ENCODE peak calls at places on chromosome 10, in five cellular contexts. One of them, this sample, is unnamed.

GRCh38 chr10:36621346-36621745 is 504.1 kb upstream of the ANKRD30A start:
- DNase-seq in ELF-1: no peak
- DNase-seq in effector CD4-positive, alpha-beta T cell: no peak
- DNase-seq in lung microvascular endothelial cell: no peak
- DNase-seq in BE2C: no peak
- DNase-seq in this sample: no peak

GRCh38 chr10:43913676-43914235 is 265.1 kb upstream of the ZNF32 start:
- DNase-seq in ELF-1: no peak
- DNase-seq in effector CD4-positive, alpha-beta T cell: no peak
- DNase-seq in lung microvascular endothelial cell: no peak
- DNase-seq in BE2C: no peak
- DNase-seq in this sample: no peak

GRCh38 chr10:69820817-69821216 is 19.1 kb downstream of the COL13A1 start:
- DNase-seq in ELF-1: no peak
- DNase-seq in effector CD4-positive, alpha-beta T cell: no peak
- DNase-seq in lung microvascular endothelial cell: no peak
- DNase-seq in BE2C: no peak
- DNase-seq in this sample: no peak

GRCh38 chr10:96642973-96643372 is 56.2 kb upstream of the TM9SF3 start:
- DNase-seq in ELF-1: peak
- DNase-seq in effector CD4-positive, alpha-beta T cell: peak
- DNase-seq in lung microvascular endothelial cell: peak
- DNase-seq in BE2C: peak
- DNase-seq in this sample: peak

GRCh38 chr10:78831001-78831400 is 237.8 kb upstream of the ZMIZ1 start:
- DNase-seq in ELF-1: no peak
- DNase-seq in effector CD4-positive, alpha-beta T cell: no peak
- DNase-seq in lung microvascular endothelial cell: no peak
- DNase-seq in BE2C: no peak
- DNase-seq in this sample: no peak

GRCh38 chr10:69783515-69783914 is 18.2 kb upstream of the COL13A1 start:
- DNase-seq in ELF-1: no peak
- DNase-seq in effector CD4-positive, alpha-beta T cell: no peak
- DNase-seq in lung microvascular endothelial cell: no peak
- DNase-seq in BE2C: no peak
- DNase-seq in this sample: no peak

GRCh38 chr10:15106352-15107013 is 9.3 kb downstream of the RPP38 start:
- DNase-seq in ELF-1: peak
- DNase-seq in effector CD4-positive, alpha-beta T cell: peak
- DNase-seq in lung microvascular endothelial cell: peak
- DNase-seq in BE2C: peak
- DNase-seq in this sample: peak

GRCh38 chr10:116590590-116591444 is at the start of gene PNLIPRP1:
- DNase-seq in ELF-1: no peak
- DNase-seq in effector CD4-positive, alpha-beta T cell: no peak
- DNase-seq in lung microvascular endothelial cell: no peak
- DNase-seq in BE2C: no peak
- DNase-seq in this sample: no peak

GRCh38 chr10:110226926-110227641 is 19.7 kb downstream of the MXI1 start:
- DNase-seq in ELF-1: peak
- DNase-seq in effector CD4-positive, alpha-beta T cell: peak
- DNase-seq in lung microvascular endothelial cell: no peak
- DNase-seq in BE2C: peak
- DNase-seq in this sample: peak

GRCh38 chr10:73537288-73537687 is 41.5 kb upstream of the PPP3CB start:
- DNase-seq in ELF-1: no peak
- DNase-seq in effector CD4-positive, alpha-beta T cell: no peak
- DNase-seq in lung microvascular endothelial cell: no peak
- DNase-seq in BE2C: no peak
- DNase-seq in this sample: no peak

GRCh38 chr10:26485150-26485941 is 47.2 kb downstream of the APBB1IP start:
- DNase-seq in ELF-1: no peak
- DNase-seq in effector CD4-positive, alpha-beta T cell: no peak
- DNase-seq in lung microvascular endothelial cell: no peak
- DNase-seq in BE2C: no peak
- DNase-seq in this sample: no peak

GRCh38 chr10:31190488-31190887 is 128.5 kb upstream of the ZEB1 start:
- DNase-seq in ELF-1: no peak
- DNase-seq in effector CD4-positive, alpha-beta T cell: no peak
- DNase-seq in lung microvascular endothelial cell: no peak
- DNase-seq in BE2C: no peak
- DNase-seq in this sample: no peak

GRCh38 chr10:239109-239508 is 103.9 kb downstream of the ZMYND11 start:
- DNase-seq in ELF-1: no peak
- DNase-seq in effector CD4-positive, alpha-beta T cell: no peak
- DNase-seq in lung microvascular endothelial cell: peak
- DNase-seq in BE2C: no peak
- DNase-seq in this sample: no peak

GRCh38 chr10:116899626-116900025 is 50.3 kb downstream of the ENO4 start:
- DNase-seq in ELF-1: no peak
- DNase-seq in effector CD4-positive, alpha-beta T cell: no peak
- DNase-seq in lung microvascular endothelial cell: no peak
- DNase-seq in BE2C: no peak
- DNase-seq in this sample: no peak

GRCh38 chr10:78415111-78415510 is 381.4 kb downstream of the RPS24 start:
- DNase-seq in ELF-1: no peak
- DNase-seq in effector CD4-positive, alpha-beta T cell: no peak
- DNase-seq in lung microvascular endothelial cell: no peak
- DNase-seq in BE2C: no peak
- DNase-seq in this sample: no peak

GRCh38 chr10:61793760-61794713 is 107.5 kb upstream of the ARID5B start:
- DNase-seq in ELF-1: no peak
- DNase-seq in effector CD4-positive, alpha-beta T cell: no peak
- DNase-seq in lung microvascular endothelial cell: peak
- DNase-seq in BE2C: no peak
- DNase-seq in this sample: peak

GRCh38 chr10:97892961-97893360 is 43.3 kb downstream of the GOLGA7B start:
- DNase-seq in ELF-1: no peak
- DNase-seq in effector CD4-positive, alpha-beta T cell: no peak
- DNase-seq in lung microvascular endothelial cell: no peak
- DNase-seq in BE2C: no peak
- DNase-seq in this sample: no peak

GRCh38 chr10:68271104-68271882 is 39.4 kb upstream of the ATOH7 start:
- DNase-seq in ELF-1: peak
- DNase-seq in effector CD4-positive, alpha-beta T cell: no peak
- DNase-seq in lung microvascular endothelial cell: no peak
- DNase-seq in BE2C: peak
- DNase-seq in this sample: peak

GRCh38 chr10:12530017-12530416 is 180.7 kb downstream of the CAMK1D start:
- DNase-seq in ELF-1: no peak
- DNase-seq in effector CD4-positive, alpha-beta T cell: no peak
- DNase-seq in lung microvascular endothelial cell: peak
- DNase-seq in BE2C: no peak
- DNase-seq in this sample: peak

GRCh38 chr10:33154590-33154989 is 179.9 kb downstream of the NRP1 start:
- DNase-seq in ELF-1: no peak
- DNase-seq in effector CD4-positive, alpha-beta T cell: no peak
- DNase-seq in lung microvascular endothelial cell: no peak
- DNase-seq in BE2C: no peak
- DNase-seq in this sample: no peak

GRCh38 chr10:1559311-1559710 is 178.0 kb downstream of the ADARB2 start:
- DNase-seq in ELF-1: peak
- DNase-seq in effector CD4-positive, alpha-beta T cell: no peak
- DNase-seq in lung microvascular endothelial cell: no peak
- DNase-seq in BE2C: no peak
- DNase-seq in this sample: no peak

GRCh38 chr10:112227331-112227961 is 43.9 kb upstream of the GPAM start:
- DNase-seq in ELF-1: no peak
- DNase-seq in effector CD4-positive, alpha-beta T cell: no peak
- DNase-seq in lung microvascular endothelial cell: no peak
- DNase-seq in BE2C: no peak
- DNase-seq in this sample: peak

GRCh38 chr10:96285331-96285752 is 14.0 kb upstream of the BLNK start:
- DNase-seq in ELF-1: peak
- DNase-seq in effector CD4-positive, alpha-beta T cell: no peak
- DNase-seq in lung microvascular endothelial cell: no peak
- DNase-seq in BE2C: no peak
- DNase-seq in this sample: no peak

GRCh38 chr10:28939352-28940157 is 262.2 kb downstream of the BAMBI start:
- DNase-seq in ELF-1: peak
- DNase-seq in effector CD4-positive, alpha-beta T cell: no peak
- DNase-seq in lung microvascular endothelial cell: peak
- DNase-seq in BE2C: peak
- DNase-seq in this sample: no peak

GRCh38 chr10:74598891-74599566 is 227.4 kb upstream of the KAT6B start:
- DNase-seq in ELF-1: no peak
- DNase-seq in effector CD4-positive, alpha-beta T cell: no peak
- DNase-seq in lung microvascular endothelial cell: peak
- DNase-seq in BE2C: no peak
- DNase-seq in this sample: peak

GRCh38 chr10:30058570-30059132 is 735 bp downstream of the JCAD start:
- DNase-seq in ELF-1: peak
- DNase-seq in effector CD4-positive, alpha-beta T cell: no peak
- DNase-seq in lung microvascular endothelial cell: no peak
- DNase-seq in BE2C: no peak
- DNase-seq in this sample: peak

GRCh38 chr10:81600185-81600584 is 274.8 kb upstream of the NRG3 start:
- DNase-seq in ELF-1: no peak
- DNase-seq in effector CD4-positive, alpha-beta T cell: no peak
- DNase-seq in lung microvascular endothelial cell: no peak
- DNase-seq in BE2C: no peak
- DNase-seq in this sample: no peak

GRCh38 chr10:121862624-121863023 is 65.2 kb downstream of the ATE1 start:
- DNase-seq in ELF-1: no peak
- DNase-seq in effector CD4-positive, alpha-beta T cell: no peak
- DNase-seq in lung microvascular endothelial cell: no peak
- DNase-seq in BE2C: no peak
- DNase-seq in this sample: no peak

GRCh38 chr10:80429521-80429966 is 21.2 kb downstream of the PRXL2A start:
- DNase-seq in ELF-1: no peak
- DNase-seq in effector CD4-positive, alpha-beta T cell: no peak
- DNase-seq in lung microvascular endothelial cell: no peak
- DNase-seq in BE2C: no peak
- DNase-seq in this sample: no peak

GRCh38 chr10:110273474-110273873 is 31.2 kb downstream of the SMNDC1 start:
- DNase-seq in ELF-1: no peak
- DNase-seq in effector CD4-positive, alpha-beta T cell: no peak
- DNase-seq in lung microvascular endothelial cell: peak
- DNase-seq in BE2C: no peak
- DNase-seq in this sample: peak

GRCh38 chr10:82234173-82234572 is 359.2 kb downstream of the NRG3 start:
- DNase-seq in ELF-1: no peak
- DNase-seq in effector CD4-positive, alpha-beta T cell: no peak
- DNase-seq in lung microvascular endothelial cell: peak
- DNase-seq in BE2C: no peak
- DNase-seq in this sample: no peak

GRCh38 chr10:86757110-86757790 is 831 bp downstream of the BMPR1A start:
- DNase-seq in ELF-1: peak
- DNase-seq in effector CD4-positive, alpha-beta T cell: no peak
- DNase-seq in lung microvascular endothelial cell: no peak
- DNase-seq in BE2C: peak
- DNase-seq in this sample: peak

GRCh38 chr10:14601872-14602725 is 172.6 kb downstream of the FAM107B start:
- DNase-seq in ELF-1: peak
- DNase-seq in effector CD4-positive, alpha-beta T cell: peak
- DNase-seq in lung microvascular endothelial cell: peak
- DNase-seq in BE2C: peak
- DNase-seq in this sample: peak

GRCh38 chr10:98486421-98486820 is 39.7 kb upstream of the HPS1 start:
- DNase-seq in ELF-1: no peak
- DNase-seq in effector CD4-positive, alpha-beta T cell: no peak
- DNase-seq in lung microvascular endothelial cell: no peak
- DNase-seq in BE2C: no peak
- DNase-seq in this sample: no peak

GRCh38 chr10:75401569-75402485 is at the start of gene ZNF503:
- DNase-seq in ELF-1: peak
- DNase-seq in effector CD4-positive, alpha-beta T cell: no peak
- DNase-seq in lung microvascular endothelial cell: peak
- DNase-seq in BE2C: peak
- DNase-seq in this sample: peak

GRCh38 chr10:123150986-123151738 is 3.0 kb upstream of the BUB3 start:
- DNase-seq in ELF-1: peak
- DNase-seq in effector CD4-positive, alpha-beta T cell: no peak
- DNase-seq in lung microvascular endothelial cell: peak
- DNase-seq in BE2C: no peak
- DNase-seq in this sample: peak

GRCh38 chr10:116826803-116827202 is 22.5 kb upstream of the ENO4 start:
- DNase-seq in ELF-1: no peak
- DNase-seq in effector CD4-positive, alpha-beta T cell: no peak
- DNase-seq in lung microvascular endothelial cell: no peak
- DNase-seq in BE2C: no peak
- DNase-seq in this sample: no peak

This sample was measured in adipocyte.